ENCODE peak calls at places on chromosomes 4 and X, in ten cellular contexts. One of them, this sample, is unnamed.

GRCh38 chr4:72846280-72847111 is 223.0 kb downstream of the COX18 start:
- DNase-seq in SK-N-MC: no peak
- DNase-seq in psoas muscle: no peak
- DNase-seq in neuronal stem cell: peak; percentile 14
- DNase-seq in heart right ventricle: no peak
- DNase-seq in AG04450: no peak
- DNase-seq in left lung: peak; percentile 24
- DNase-seq in substantia nigra: no peak
- DNase-seq in brain microvascular endothelial cell: peak; percentile 34
- DNase-seq in SK-N-SH: no peak
- DNase-seq in this sample: no peak

GRCh38 chr4:182862921-182863320 is 54.3 kb downstream of the DCTD start:
- DNase-seq in neuronal stem cell: no peak
- DNase-seq in psoas muscle: no peak
- DNase-seq in SK-N-SH: no peak
- DNase-seq in heart right ventricle: no peak
- DNase-seq in AG04450: no peak
- DNase-seq in substantia nigra: no peak
- DNase-seq in SK-N-MC: no peak
- DNase-seq in brain microvascular endothelial cell: no peak
- DNase-seq in left lung: peak; percentile 84
- DNase-seq in this sample: no peak

GRCh38 chr4:108036252-108036651 is 46.6 kb downstream of the HADH start:
- DNase-seq in AG04450: no peak
- DNase-seq in left lung: no peak
- DNase-seq in SK-N-MC: no peak
- DNase-seq in brain microvascular endothelial cell: no peak
- DNase-seq in heart right ventricle: no peak
- DNase-seq in substantia nigra: no peak
- DNase-seq in SK-N-SH: no peak
- DNase-seq in neuronal stem cell: no peak
- DNase-seq in psoas muscle: no peak
- DNase-seq in this sample: no peak

GRCh38 chr4:80831383-80832361 is 198.8 kb upstream of the BMP3 start:
- DNase-seq in heart right ventricle: no peak
- DNase-seq in SK-N-MC: no peak
- DNase-seq in SK-N-SH: no peak
- DNase-seq in AG04450: no peak
- DNase-seq in substantia nigra: no peak
- DNase-seq in brain microvascular endothelial cell: no peak
- DNase-seq in psoas muscle: no peak
- DNase-seq in left lung: no peak
- DNase-seq in neuronal stem cell: no peak
- DNase-seq in this sample: no peak

GRCh38 chr4:143399113-143399949 is 62.7 kb downstream of the GAB1 start:
- DNase-seq in brain microvascular endothelial cell: no peak
- DNase-seq in neuronal stem cell: peak; percentile 32
- DNase-seq in left lung: no peak
- DNase-seq in psoas muscle: no peak
- DNase-seq in AG04450: no peak
- DNase-seq in SK-N-MC: no peak
- DNase-seq in substantia nigra: no peak
- DNase-seq in SK-N-SH: peak; percentile 27
- DNase-seq in heart right ventricle: no peak
- DNase-seq in this sample: no peak

GRCh38 chrX:2320580-2321327 is 180.0 kb downstream of the DHRSX start:
- DNase-seq in heart right ventricle: peak; percentile 48
- DNase-seq in substantia nigra: no peak
- DNase-seq in AG04450: peak; percentile 41
- DNase-seq in SK-N-SH: peak; percentile 37
- DNase-seq in psoas muscle: peak; percentile 66
- DNase-seq in brain microvascular endothelial cell: no peak
- DNase-seq in neuronal stem cell: no peak
- DNase-seq in SK-N-MC: no peak
- DNase-seq in left lung: no peak
- DNase-seq in this sample: no peak

GRCh38 chr4:121582296-121582695 is 114.5 kb downstream of the ANXA5 start:
- DNase-seq in psoas muscle: no peak
- DNase-seq in neuronal stem cell: no peak
- DNase-seq in SK-N-MC: no peak
- DNase-seq in brain microvascular endothelial cell: no peak
- DNase-seq in SK-N-SH: no peak
- DNase-seq in heart right ventricle: no peak
- DNase-seq in AG04450: no peak
- DNase-seq in left lung: no peak
- DNase-seq in substantia nigra: no peak
- DNase-seq in this sample: no peak

GRCh38 chr4:90792689-90793088 is 665.5 kb downstream of the CCSER1 start:
- DNase-seq in AG04450: no peak
- DNase-seq in substantia nigra: no peak
- DNase-seq in left lung: no peak
- DNase-seq in SK-N-MC: no peak
- DNase-seq in heart right ventricle: no peak
- DNase-seq in psoas muscle: no peak
- DNase-seq in SK-N-SH: no peak
- DNase-seq in neuronal stem cell: no peak
- DNase-seq in brain microvascular endothelial cell: no peak
- DNase-seq in this sample: no peak

GRCh38 chrX:43551590-43551989 is 104.5 kb upstream of the MAOA start:
- DNase-seq in psoas muscle: no peak
- DNase-seq in AG04450: no peak
- DNase-seq in brain microvascular endothelial cell: no peak
- DNase-seq in SK-N-SH: no peak
- DNase-seq in neuronal stem cell: no peak
- DNase-seq in heart right ventricle: peak; percentile 4
- DNase-seq in left lung: no peak
- DNase-seq in substantia nigra: no peak
- DNase-seq in SK-N-MC: peak; percentile 52
- DNase-seq in this sample: no peak

GRCh38 chr4:55028196-55028595 is 97.2 kb downstream of the KDR start:
- DNase-seq in psoas muscle: no peak
- DNase-seq in substantia nigra: no peak
- DNase-seq in SK-N-SH: no peak
- DNase-seq in neuronal stem cell: no peak
- DNase-seq in brain microvascular endothelial cell: no peak
- DNase-seq in SK-N-MC: no peak
- DNase-seq in heart right ventricle: no peak
- DNase-seq in left lung: no peak
- DNase-seq in AG04450: no peak
- DNase-seq in this sample: no peak

GRCh38 chr4:87853108-87853507 is 20.3 kb downstream of the MEPE start:
- DNase-seq in brain microvascular endothelial cell: peak; percentile 37
- DNase-seq in SK-N-MC: peak; percentile 53
- DNase-seq in left lung: no peak
- DNase-seq in SK-N-SH: peak; percentile 44
- DNase-seq in heart right ventricle: no peak
- DNase-seq in psoas muscle: no peak
- DNase-seq in AG04450: no peak
- DNase-seq in substantia nigra: no peak
- DNase-seq in neuronal stem cell: peak; percentile 17
- DNase-seq in this sample: no peak

GRCh38 chr4:40699648-40700047 is 50.1 kb upstream of the NSUN7 start:
- DNase-seq in substantia nigra: no peak
- DNase-seq in heart right ventricle: no peak
- DNase-seq in AG04450: no peak
- DNase-seq in left lung: no peak
- DNase-seq in SK-N-MC: no peak
- DNase-seq in neuronal stem cell: no peak
- DNase-seq in brain microvascular endothelial cell: peak; percentile 31
- DNase-seq in SK-N-SH: no peak
- DNase-seq in psoas muscle: no peak
- DNase-seq in this sample: no peak

GRCh38 chr4:3202836-3203820 is 45.8 kb upstream of the MSANTD1 start:
- DNase-seq in psoas muscle: no peak
- DNase-seq in neuronal stem cell: no peak
- DNase-seq in AG04450: no peak
- DNase-seq in brain microvascular endothelial cell: no peak
- DNase-seq in SK-N-SH: no peak
- DNase-seq in left lung: no peak
- DNase-seq in SK-N-MC: no peak
- DNase-seq in heart right ventricle: no peak
- DNase-seq in substantia nigra: no peak
- DNase-seq in this sample: no peak

GRCh38 chr4:118396881-118397666 is 44.3 kb upstream of the PRSS12 start:
- DNase-seq in SK-N-MC: no peak
- DNase-seq in SK-N-SH: no peak
- DNase-seq in neuronal stem cell: no peak
- DNase-seq in brain microvascular endothelial cell: no peak
- DNase-seq in heart right ventricle: no peak
- DNase-seq in left lung: no peak
- DNase-seq in substantia nigra: no peak
- DNase-seq in AG04450: no peak
- DNase-seq in psoas muscle: no peak
- DNase-seq in this sample: no peak
- H3K27ac ChIP-seq in SK-N-MC: no peak overlapping the region
- H3K27ac ChIP-seq in SK-N-SH: peak overlapping the region; percentile 69
- H3K27ac ChIP-seq in neuronal stem cell: no peak overlapping the region
- H3K27ac ChIP-seq in brain microvascular endothelial cell: no peak overlapping the region
- H3K27ac ChIP-seq in heart right ventricle: no peak overlapping the region
- H3K27ac ChIP-seq in left lung: no peak overlapping the region
- H3K27ac ChIP-seq in substantia nigra: no peak overlapping the region
- H3K27ac ChIP-seq in AG04450: no peak overlapping the region
- H3K27ac ChIP-seq in psoas muscle: no peak overlapping the region
- H3K27ac ChIP-seq in this sample: no peak overlapping the region

GRCh38 chr4:175176710-175177109 is 258.6 kb downstream of the ADAM29 start:
- DNase-seq in psoas muscle: no peak
- DNase-seq in AG04450: no peak
- DNase-seq in heart right ventricle: no peak
- DNase-seq in left lung: no peak
- DNase-seq in substantia nigra: no peak
- DNase-seq in SK-N-SH: no peak
- DNase-seq in brain microvascular endothelial cell: no peak
- DNase-seq in neuronal stem cell: no peak
- DNase-seq in SK-N-MC: no peak
- DNase-seq in this sample: no peak
- H3K27ac ChIP-seq in psoas muscle: no peak overlapping the region
- H3K27ac ChIP-seq in AG04450: no peak overlapping the region
- H3K27ac ChIP-seq in heart right ventricle: no peak overlapping the region
- H3K27ac ChIP-seq in left lung: no peak overlapping the region
- H3K27ac ChIP-seq in substantia nigra: no peak overlapping the region
- H3K27ac ChIP-seq in SK-N-SH: no peak overlapping the region
- H3K27ac ChIP-seq in brain microvascular endothelial cell: no peak overlapping the region
- H3K27ac ChIP-seq in neuronal stem cell: no peak overlapping the region
- H3K27ac ChIP-seq in SK-N-MC: no peak overlapping the region
- H3K27ac ChIP-seq in this sample: no peak overlapping the region

DNA sequence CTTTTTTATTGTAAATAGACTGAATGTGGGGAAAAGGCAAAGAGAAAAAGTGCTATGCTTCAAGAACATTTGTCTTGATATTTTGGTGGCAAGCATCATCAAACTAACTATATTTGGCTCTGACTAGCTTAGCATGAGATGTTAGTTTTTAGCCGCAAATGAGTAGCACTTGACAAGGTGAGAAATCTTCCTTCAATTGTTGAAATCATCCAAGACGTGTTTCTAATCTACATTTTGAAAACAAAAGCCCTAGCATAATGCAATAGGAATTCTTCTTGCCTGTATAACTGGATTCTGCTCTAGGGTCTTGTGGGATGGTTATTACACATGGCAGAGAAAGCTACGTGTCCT is 92.5 kb downstream of the SORBS2 start:
- DNase-seq in heart right ventricle: no peak
- DNase-seq in psoas muscle: no peak
- DNase-seq in SK-N-MC: no peak
- DNase-seq in SK-N-SH: no peak
- DNase-seq in neuronal stem cell: no peak
- DNase-seq in AG04450: no peak
- DNase-seq in left lung: no peak
- DNase-seq in substantia nigra: no peak
- DNase-seq in brain microvascular endothelial cell: no peak
- DNase-seq in this sample: no peak
- H3K27ac ChIP-seq in heart right ventricle: peak overlapping the region; percentile 34
- H3K27ac ChIP-seq in psoas muscle: no peak overlapping the region
- H3K27ac ChIP-seq in SK-N-MC: no peak overlapping the region
- H3K27ac ChIP-seq in SK-N-SH: no peak overlapping the region
- H3K27ac ChIP-seq in neuronal stem cell: no peak overlapping the region
- H3K27ac ChIP-seq in AG04450: no peak overlapping the region
- H3K27ac ChIP-seq in left lung: peak overlapping the region; percentile 63
- H3K27ac ChIP-seq in substantia nigra: no peak overlapping the region
- H3K27ac ChIP-seq in brain microvascular endothelial cell: no peak overlapping the region
- H3K27ac ChIP-seq in this sample: peak overlapping the region; percentile 52

DNA sequence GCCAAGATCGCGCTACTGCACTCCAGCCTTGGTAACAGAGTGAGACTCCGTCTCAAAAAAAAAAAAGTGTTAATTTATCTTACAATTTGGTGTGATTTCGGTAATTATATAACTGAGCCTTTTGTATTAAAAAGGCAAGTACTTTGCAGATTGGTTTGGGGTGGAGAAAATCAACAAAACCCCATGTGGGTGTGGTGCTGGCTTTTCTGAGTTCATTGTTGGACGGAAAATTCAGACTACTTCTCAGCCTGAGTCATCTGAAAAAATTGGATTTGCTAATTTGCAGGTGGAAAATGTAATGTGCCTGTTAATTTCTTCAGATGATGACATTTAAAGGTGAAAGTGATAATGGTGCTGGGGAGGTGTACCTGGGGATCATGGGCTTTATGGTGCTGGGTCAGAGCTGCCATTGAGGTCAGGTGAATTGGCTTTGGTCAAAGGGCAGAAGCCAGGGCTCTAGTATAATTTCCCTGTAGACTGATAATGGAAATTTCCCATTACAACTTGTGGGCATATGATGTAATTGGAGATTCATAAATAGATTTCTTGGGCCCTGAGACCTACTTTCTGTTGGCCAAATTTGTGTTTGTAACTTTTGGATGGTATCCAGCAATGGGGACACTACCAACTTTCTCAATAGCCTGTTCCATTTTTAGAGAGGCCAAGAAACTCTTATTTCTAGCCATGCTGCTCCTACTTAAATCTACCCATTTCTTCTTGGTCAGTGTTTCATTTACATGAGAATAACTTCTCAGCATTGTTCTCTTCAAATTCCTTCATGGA is 74.3 kb upstream of the TEX13D start:
- DNase-seq in neuronal stem cell: no peak
- DNase-seq in heart right ventricle: no peak
- DNase-seq in AG04450: no peak
- DNase-seq in brain microvascular endothelial cell: no peak
- DNase-seq in psoas muscle: no peak
- DNase-seq in SK-N-MC: no peak
- DNase-seq in substantia nigra: no peak
- DNase-seq in SK-N-SH: no peak
- DNase-seq in left lung: no peak
- DNase-seq in this sample: no peak
- H3K27ac ChIP-seq in neuronal stem cell: no peak overlapping the region
- H3K27ac ChIP-seq in heart right ventricle: no peak overlapping the region
- H3K27ac ChIP-seq in AG04450: no peak overlapping the region
- H3K27ac ChIP-seq in brain microvascular endothelial cell: no peak overlapping the region
- H3K27ac ChIP-seq in psoas muscle: no peak overlapping the region
- H3K27ac ChIP-seq in SK-N-MC: no peak overlapping the region
- H3K27ac ChIP-seq in substantia nigra: no peak overlapping the region
- H3K27ac ChIP-seq in SK-N-SH: no peak overlapping the region
- H3K27ac ChIP-seq in left lung: no peak overlapping the region
- H3K27ac ChIP-seq in this sample: no peak overlapping the region

This sample was measured in caudate nucleus.